ENCODE peak calls at places on chromosomes 13 and 19, in four cellular contexts. One of them, this sample, is unnamed.

GRCh38 chr19:29285878-29286277 is 72.9 kb upstream of the UQCRFS1 start:
- DNase-seq in effector CD4-positive, alpha-beta T cell: no peak
- DNase-seq in CD4-positive, alpha-beta T cell: no peak
- DNase-seq in aorta: no peak
- DNase-seq in this sample: no peak

GRCh38 chr19:45484273-45484945 is 12.4 kb downstream of the RTN2 start:
- DNase-seq in effector CD4-positive, alpha-beta T cell: no peak
- DNase-seq in aorta: no peak
- DNase-seq in CD4-positive, alpha-beta T cell: no peak
- DNase-seq in this sample: no peak

GRCh38 chr13:44818428-44818827 is 170.8 kb downstream of the NUFIP1 start:
- DNase-seq in effector CD4-positive, alpha-beta T cell: no peak
- DNase-seq in aorta: no peak
- DNase-seq in CD4-positive, alpha-beta T cell: no peak
- DNase-seq in this sample: no peak

GRCh38 chr13:49248433-49249002 is 793 bp downstream of the CDADC1 start:
- DNase-seq in aorta: no peak
- DNase-seq in effector CD4-positive, alpha-beta T cell: no peak
- DNase-seq in CD4-positive, alpha-beta T cell: no peak
- DNase-seq in this sample: no peak

GRCh38 chr19:6767357-6768235 is at the start of gene SH2D3A:
- DNase-seq in CD4-positive, alpha-beta T cell: peak
- DNase-seq in effector CD4-positive, alpha-beta T cell: peak
- DNase-seq in aorta: peak
- DNase-seq in this sample: no peak

GRCh38 chr19:438416-438958 is 22.3 kb downstream of the SHC2 start:
- DNase-seq in CD4-positive, alpha-beta T cell: no peak
- DNase-seq in aorta: peak
- DNase-seq in effector CD4-positive, alpha-beta T cell: no peak
- DNase-seq in this sample: no peak

GRCh38 chr13:29136341-29136740 is 316.2 kb downstream of the MTUS2 start:
- DNase-seq in effector CD4-positive, alpha-beta T cell: no peak
- DNase-seq in CD4-positive, alpha-beta T cell: no peak
- DNase-seq in aorta: no peak
- DNase-seq in this sample: no peak

GRCh38 chr19:9958451-9958850 is 22.1 kb upstream of the OLFM2 start:
- DNase-seq in effector CD4-positive, alpha-beta T cell: no peak
- DNase-seq in aorta: no peak
- DNase-seq in CD4-positive, alpha-beta T cell: no peak
- DNase-seq in this sample: no peak

GRCh38 chr13:38641164-38641948 is 45.5 kb upstream of the FREM2 start:
- DNase-seq in aorta: no peak
- DNase-seq in effector CD4-positive, alpha-beta T cell: no peak
- DNase-seq in CD4-positive, alpha-beta T cell: no peak
- DNase-seq in this sample: no peak

GRCh38 chr13:65091031-65091430 is 2139.1 kb downstream of the PCDH9 start:
- DNase-seq in aorta: no peak
- DNase-seq in effector CD4-positive, alpha-beta T cell: no peak
- DNase-seq in CD4-positive, alpha-beta T cell: no peak
- DNase-seq in this sample: no peak

GRCh38 chr13:48586591-48587103 is 53.8 kb upstream of the RCBTB2 start:
- DNase-seq in effector CD4-positive, alpha-beta T cell: no peak
- DNase-seq in aorta: peak
- DNase-seq in CD4-positive, alpha-beta T cell: no peak
- DNase-seq in this sample: no peak

GRCh38 chr13:67134322-67135129 is 95.6 kb downstream of the PCDH9 start:
- DNase-seq in aorta: no peak
- DNase-seq in CD4-positive, alpha-beta T cell: no peak
- DNase-seq in effector CD4-positive, alpha-beta T cell: no peak
- DNase-seq in this sample: no peak

GRCh38 chr19:38059897-38060296 is 152.9 kb downstream of the SIPA1L3 start:
- DNase-seq in effector CD4-positive, alpha-beta T cell: no peak
- DNase-seq in CD4-positive, alpha-beta T cell: no peak
- DNase-seq in aorta: no peak
- DNase-seq in this sample: no peak

GRCh38 chr13:51804295-51805172 is 571 bp upstream of the DHRS12 start:
- DNase-seq in aorta: no peak
- DNase-seq in effector CD4-positive, alpha-beta T cell: no peak
- DNase-seq in CD4-positive, alpha-beta T cell: peak
- DNase-seq in this sample: no peak

GRCh38 chr13:20567881-20568528 is 1.0 kb downstream of the IFT88 start:
- DNase-seq in effector CD4-positive, alpha-beta T cell: no peak
- DNase-seq in aorta: no peak
- DNase-seq in CD4-positive, alpha-beta T cell: no peak
- DNase-seq in this sample: no peak

GRCh38 chr13:110230661-110231347 is 76.2 kb downstream of the COL4A1 start:
- DNase-seq in aorta: no peak
- DNase-seq in effector CD4-positive, alpha-beta T cell: no peak
- DNase-seq in CD4-positive, alpha-beta T cell: no peak
- DNase-seq in this sample: no peak

GRCh38 chr19:1987197-1988187 is 28.0 kb downstream of the BTBD2 start:
- DNase-seq in CD4-positive, alpha-beta T cell: no peak
- DNase-seq in effector CD4-positive, alpha-beta T cell: no peak
- DNase-seq in aorta: no peak
- DNase-seq in this sample: no peak

This sample was measured in HS-27A.